ENCODE peak calls at places on chromosomes 2 and 18, in eight cellular contexts. One of them, this sample, is unnamed.

GRCh38 chr2:80231421-80231820 is 73.1 kb downstream of the LRRTM1 start:
- DNase-seq in left ventricle myocardium inferior: no peak
- DNase-seq in naive B cell: no peak
- DNase-seq in activated CD4-positive, alpha-beta T cell treated with anti-CD3 and anti-CD28 coated beads, Interleukin-2, amount 50 U/mL, for 4 hours: no peak
- DNase-seq in T1000: no peak
- DNase-seq in stimulated activated CD8-positive, alpha-beta memory T cell treated with anti-CD3 and anti-CD28 coated beads, Interleukin-12 subunit alpha, Interleukin-12 subunit beta, amount 100 ng/mL, for 4 hours: no peak
- DNase-seq in COR-L47: no peak
- DNase-seq in GDM1: no peak
- DNase-seq in this sample: no peak

GRCh38 chr18:79481041-79481790 is 85.5 kb downstream of the NFATC1 start:
- DNase-seq in left ventricle myocardium inferior: peak; percentile 5
- DNase-seq in naive B cell: no peak
- DNase-seq in activated CD4-positive, alpha-beta T cell treated with anti-CD3 and anti-CD28 coated beads, Interleukin-2, amount 50 U/mL, for 4 hours: no peak
- DNase-seq in T1000: no peak
- DNase-seq in stimulated activated CD8-positive, alpha-beta memory T cell treated with anti-CD3 and anti-CD28 coated beads, Interleukin-12 subunit alpha, Interleukin-12 subunit beta, amount 100 ng/mL, for 4 hours: no peak
- DNase-seq in COR-L47: no peak
- DNase-seq in GDM1: no peak
- DNase-seq in this sample: no peak

GRCh38 chr2:11446733-11447248 is 19.2 kb downstream of the E2F6 start:
- DNase-seq in left ventricle myocardium inferior: no peak
- DNase-seq in naive B cell: peak; percentile 46
- DNase-seq in activated CD4-positive, alpha-beta T cell treated with anti-CD3 and anti-CD28 coated beads, Interleukin-2, amount 50 U/mL, for 4 hours: peak; percentile 27
- DNase-seq in T1000: no peak
- DNase-seq in stimulated activated CD8-positive, alpha-beta memory T cell treated with anti-CD3 and anti-CD28 coated beads, Interleukin-12 subunit alpha, Interleukin-12 subunit beta, amount 100 ng/mL, for 4 hours: no peak
- DNase-seq in COR-L47: peak; percentile 17
- DNase-seq in GDM1: no peak
- DNase-seq in this sample: peak; percentile 19

GRCh38 chr2:58701688-58702301 is 460.7 kb upstream of the FANCL start:
- DNase-seq in left ventricle myocardium inferior: no peak
- DNase-seq in naive B cell: no peak
- DNase-seq in activated CD4-positive, alpha-beta T cell treated with anti-CD3 and anti-CD28 coated beads, Interleukin-2, amount 50 U/mL, for 4 hours: no peak
- DNase-seq in T1000: no peak
- DNase-seq in stimulated activated CD8-positive, alpha-beta memory T cell treated with anti-CD3 and anti-CD28 coated beads, Interleukin-12 subunit alpha, Interleukin-12 subunit beta, amount 100 ng/mL, for 4 hours: no peak
- DNase-seq in COR-L47: no peak
- DNase-seq in GDM1: no peak
- DNase-seq in this sample: no peak

GRCh38 chr18:3675446-3675845 is 225.5 kb downstream of the TGIF1 start:
- DNase-seq in left ventricle myocardium inferior: no peak
- DNase-seq in naive B cell: no peak
- DNase-seq in activated CD4-positive, alpha-beta T cell treated with anti-CD3 and anti-CD28 coated beads, Interleukin-2, amount 50 U/mL, for 4 hours: no peak
- DNase-seq in T1000: peak; percentile 2
- DNase-seq in stimulated activated CD8-positive, alpha-beta memory T cell treated with anti-CD3 and anti-CD28 coated beads, Interleukin-12 subunit alpha, Interleukin-12 subunit beta, amount 100 ng/mL, for 4 hours: no peak
- DNase-seq in COR-L47: no peak
- DNase-seq in GDM1: no peak
- DNase-seq in this sample: no peak

GRCh38 chr18:58788470-58788869 is 76.2 kb upstream of the ZNF532 start:
- DNase-seq in left ventricle myocardium inferior: no peak
- DNase-seq in naive B cell: no peak
- DNase-seq in activated CD4-positive, alpha-beta T cell treated with anti-CD3 and anti-CD28 coated beads, Interleukin-2, amount 50 U/mL, for 4 hours: no peak
- DNase-seq in T1000: no peak
- DNase-seq in stimulated activated CD8-positive, alpha-beta memory T cell treated with anti-CD3 and anti-CD28 coated beads, Interleukin-12 subunit alpha, Interleukin-12 subunit beta, amount 100 ng/mL, for 4 hours: no peak
- DNase-seq in COR-L47: no peak
- DNase-seq in GDM1: no peak
- DNase-seq in this sample: no peak

GRCh38 chr2:160109939-160110673 is 47.7 kb upstream of the PLA2R1 start:
- DNase-seq in left ventricle myocardium inferior: peak; percentile 36
- DNase-seq in naive B cell: peak; percentile 7
- DNase-seq in activated CD4-positive, alpha-beta T cell treated with anti-CD3 and anti-CD28 coated beads, Interleukin-2, amount 50 U/mL, for 4 hours: peak; percentile 31
- DNase-seq in T1000: peak; percentile 41
- DNase-seq in stimulated activated CD8-positive, alpha-beta memory T cell treated with anti-CD3 and anti-CD28 coated beads, Interleukin-12 subunit alpha, Interleukin-12 subunit beta, amount 100 ng/mL, for 4 hours: no peak
- DNase-seq in COR-L47: peak; percentile 31
- DNase-seq in GDM1: peak; percentile 33
- DNase-seq in this sample: no peak

GRCh38 chr2:158599609-158600008 is 142.9 kb downstream of the PKP4 start:
- DNase-seq in left ventricle myocardium inferior: no peak
- DNase-seq in naive B cell: no peak
- DNase-seq in activated CD4-positive, alpha-beta T cell treated with anti-CD3 and anti-CD28 coated beads, Interleukin-2, amount 50 U/mL, for 4 hours: no peak
- DNase-seq in T1000: no peak
- DNase-seq in stimulated activated CD8-positive, alpha-beta memory T cell treated with anti-CD3 and anti-CD28 coated beads, Interleukin-12 subunit alpha, Interleukin-12 subunit beta, amount 100 ng/mL, for 4 hours: no peak
- DNase-seq in COR-L47: no peak
- DNase-seq in GDM1: no peak
- DNase-seq in this sample: no peak

GRCh38 chr2:144512421-144513272 is 7.3 kb downstream of the ZEB2 start:
- DNase-seq in left ventricle myocardium inferior: no peak
- DNase-seq in naive B cell: no peak
- DNase-seq in activated CD4-positive, alpha-beta T cell treated with anti-CD3 and anti-CD28 coated beads, Interleukin-2, amount 50 U/mL, for 4 hours: no peak
- DNase-seq in T1000: no peak
- DNase-seq in stimulated activated CD8-positive, alpha-beta memory T cell treated with anti-CD3 and anti-CD28 coated beads, Interleukin-12 subunit alpha, Interleukin-12 subunit beta, amount 100 ng/mL, for 4 hours: no peak
- DNase-seq in COR-L47: no peak
- DNase-seq in GDM1: no peak
- DNase-seq in this sample: no peak

GRCh38 chr2:47195149-47195548 is 40.0 kb upstream of the STPG4 start:
- DNase-seq in left ventricle myocardium inferior: no peak
- DNase-seq in naive B cell: no peak
- DNase-seq in activated CD4-positive, alpha-beta T cell treated with anti-CD3 and anti-CD28 coated beads, Interleukin-2, amount 50 U/mL, for 4 hours: no peak
- DNase-seq in T1000: no peak
- DNase-seq in stimulated activated CD8-positive, alpha-beta memory T cell treated with anti-CD3 and anti-CD28 coated beads, Interleukin-12 subunit alpha, Interleukin-12 subunit beta, amount 100 ng/mL, for 4 hours: no peak
- DNase-seq in COR-L47: no peak
- DNase-seq in GDM1: no peak
- DNase-seq in this sample: no peak

GRCh38 chr2:96184188-96184587 is 24.4 kb downstream of the STARD7 start:
- DNase-seq in left ventricle myocardium inferior: no peak
- DNase-seq in naive B cell: no peak
- DNase-seq in activated CD4-positive, alpha-beta T cell treated with anti-CD3 and anti-CD28 coated beads, Interleukin-2, amount 50 U/mL, for 4 hours: no peak
- DNase-seq in T1000: no peak
- DNase-seq in stimulated activated CD8-positive, alpha-beta memory T cell treated with anti-CD3 and anti-CD28 coated beads, Interleukin-12 subunit alpha, Interleukin-12 subunit beta, amount 100 ng/mL, for 4 hours: no peak
- DNase-seq in COR-L47: no peak
- DNase-seq in GDM1: no peak
- DNase-seq in this sample: no peak

GRCh38 chr2:62287895-62288589 is 92.1 kb downstream of the B3GNT2 start:
- DNase-seq in left ventricle myocardium inferior: peak; percentile 80
- DNase-seq in naive B cell: no peak
- DNase-seq in activated CD4-positive, alpha-beta T cell treated with anti-CD3 and anti-CD28 coated beads, Interleukin-2, amount 50 U/mL, for 4 hours: peak; percentile 12
- DNase-seq in T1000: peak; percentile 45
- DNase-seq in stimulated activated CD8-positive, alpha-beta memory T cell treated with anti-CD3 and anti-CD28 coated beads, Interleukin-12 subunit alpha, Interleukin-12 subunit beta, amount 100 ng/mL, for 4 hours: peak; percentile 39
- DNase-seq in COR-L47: peak; percentile 98
- DNase-seq in GDM1: peak; percentile 54
- DNase-seq in this sample: no peak

GRCh38 chr2:125593036-125593435 is 1062.9 kb upstream of the GYPC start:
- DNase-seq in left ventricle myocardium inferior: no peak
- DNase-seq in naive B cell: no peak
- DNase-seq in activated CD4-positive, alpha-beta T cell treated with anti-CD3 and anti-CD28 coated beads, Interleukin-2, amount 50 U/mL, for 4 hours: no peak
- DNase-seq in T1000: no peak
- DNase-seq in stimulated activated CD8-positive, alpha-beta memory T cell treated with anti-CD3 and anti-CD28 coated beads, Interleukin-12 subunit alpha, Interleukin-12 subunit beta, amount 100 ng/mL, for 4 hours: no peak
- DNase-seq in COR-L47: no peak
- DNase-seq in GDM1: no peak
- DNase-seq in this sample: no peak

This sample was measured in activated B cell treated with CpG ODN at 0.5 μM for 24 hours.